ENCODE peak calls at places on chromosomes 1 and 21, in seven cellular contexts. B, Q, R, O, C, F and G are unnamed samples.

GRCh38 chr1:111030590-111030989 is 66.9 kb upstream of the LRIF1 start:
- DNase-seq in R (peak), O (peak), C (peak), Q (peak), B (peak), F (no peak), G (peak)

GRCh38 chr1:152745289-152745704 is 12.5 kb upstream of the KPRP start:
- DNase-seq in R (no peak), F (no peak), Q (no peak), C (no peak), O (no peak), B (no peak), G (peak)

GRCh38 chr1:45378184-45378583 is 37.9 kb upstream of the MUTYH start:
- DNase-seq in R (no peak), B (no peak), C (no peak), O (no peak), Q (no peak), F (no peak), G (no peak)

GRCh38 chr1:75954594-75954993 is 22.4 kb upstream of the ASB17 start:
- DNase-seq in O (no peak), R (no peak), C (no peak), F (no peak), Q (no peak), B (no peak), G (no peak)

GRCh38 chr1:86741947-86742572 is 37.7 kb downstream of the SH3GLB1 start:
- DNase-seq in Q (peak), C (no peak), F (no peak), B (peak), O (no peak), R (peak), G (no peak)

GRCh38 chr1:154934358-154934948 is 2.1 kb downstream of the PMVK start:
- DNase-seq in Q (no peak), B (no peak), F (no peak), R (no peak), C (no peak), O (no peak), G (no peak)

GRCh38 chr1:94095112-94095637 is 25.8 kb downstream of the ABCA4 start:
- DNase-seq in Q (no peak), B (no peak), R (no peak), F (peak), O (no peak), C (peak), G (no peak)

GRCh38 chr1:235327559-235328270 is at the start of gene ARID4B:
- DNase-seq in F (peak), Q (no peak), B (peak), C (peak), O (no peak), R (peak), G (peak)

GRCh38 chr1:26408604-26409003 is 2.0 kb upstream of the LIN28A start:
- DNase-seq in R (peak), Q (peak), F (peak), B (peak), O (peak), C (peak), G (peak)

GRCh38 chr21:27564684-27565280 is 597.9 kb upstream of the ADAMTS5 start:
- DNase-seq in R (no peak), F (peak), Q (no peak), B (no peak), O (no peak), C (no peak), G (peak)

GRCh38 chr1:180581635-180582039 is 22.9 kb downstream of the OVAAL start:
- DNase-seq in R (no peak), F (no peak), B (no peak), O (no peak), Q (no peak), C (no peak), G (no peak)

GRCh38 chr1:30200161-30200560 is 523.2 kb downstream of the MATN1 start:
- DNase-seq in C (no peak), F (no peak), B (no peak), R (no peak), O (no peak), Q (no peak), G (no peak)

GRCh38 chr1:92476071-92476607 is 10.6 kb downstream of the GFI1 start:
- DNase-seq in O (no peak), F (no peak), C (no peak), R (peak), B (no peak), Q (peak), G (no peak)